ENCODE peak calls at places on chromosomes 6 and 20, in seven cellular contexts. K is coronary artery, D is stomach, U is AG09319, T is H9, B is cardiac fibroblast, P is endodermal cell. J is an unnamed sample.

GRCh38 chr20:59723108-59723500 is 118.8 kb downstream of the PHACTR3 start:
- DNase-seq in K (no peak), D (no peak), U (no peak), T (no peak), B (no peak), P (no peak), J (no peak)

GRCh38 chr20:24668791-24669190 is 199.4 kb downstream of the SYNDIG1 start:
- DNase-seq in K (no peak), D (no peak), U (no peak), T (no peak), B (no peak), P (no peak), J (no peak)

GRCh38 chr6:116327803-116328527 is 42.8 kb upstream of the DSE start:
- DNase-seq in K (no peak), D (no peak), U (no peak), T (no peak), B (peak), P (peak), J (no peak)

GRCh38 chr6:38720295-38720694 is 5.2 kb downstream of the DNAH8 start:
- DNase-seq in K (no peak), D (no peak), U (no peak), T (peak), B (peak), P (peak), J (no peak)

GRCh38 chr6:130434174-130434873 is 68.5 kb downstream of the TMEM200A start:
- DNase-seq in K (no peak), D (no peak), U (no peak), T (no peak), B (peak), P (no peak), J (no peak)

GRCh38 chr6:138593100-138593877 is 94.0 kb upstream of the NHSL1 start:
- DNase-seq in K (no peak), D (peak), U (peak), T (no peak), B (peak), P (peak), J (no peak)

GRCh38 chr6:61809004-61809595 is 476.9 kb downstream of the KHDRBS2 start:
- DNase-seq in K (no peak), D (no peak), U (no peak), T (no peak), B (peak), P (no peak), J (peak)

GRCh38 chr20:31816221-31816620 is 2.9 kb upstream of the MYLK2 start:
- DNase-seq in K (no peak), D (no peak), U (no peak), T (no peak), B (no peak), P (no peak), J (no peak)

DNA sequence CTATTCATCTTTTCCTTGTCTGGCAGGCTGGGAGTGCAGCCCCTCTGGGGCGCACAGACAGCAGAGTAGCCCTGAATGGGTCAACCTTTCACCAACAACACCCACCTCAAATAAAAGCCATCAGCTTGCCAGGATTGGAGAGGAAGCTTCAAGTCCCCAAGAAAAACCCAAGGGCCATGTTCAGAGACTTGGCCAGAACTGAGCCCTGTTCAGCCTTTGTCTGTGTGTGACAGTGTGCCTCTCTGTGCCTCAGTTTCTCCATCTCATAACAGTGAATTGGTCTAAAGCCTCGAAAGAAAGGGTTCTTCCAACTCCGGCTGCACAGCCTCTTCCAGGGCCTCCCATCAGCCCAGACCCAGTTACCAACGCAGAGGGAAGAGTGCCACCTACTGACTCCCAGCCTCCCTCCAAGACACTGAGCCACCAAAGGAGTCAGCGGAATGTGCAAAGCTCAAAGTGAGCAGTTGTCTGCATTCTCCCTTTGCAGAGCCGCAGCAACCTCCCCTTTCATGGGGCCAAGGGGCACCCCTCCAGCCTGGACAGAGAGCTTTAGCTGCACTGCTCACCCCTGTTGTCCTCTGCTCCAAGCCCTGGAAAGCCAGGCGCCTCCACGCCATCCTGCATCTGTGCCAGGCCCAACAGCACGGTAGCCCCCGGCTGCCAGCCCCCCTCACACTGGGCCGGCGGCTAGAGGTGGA is 82.7 kb upstream of the TOP1 start:
- DNase-seq in K (no peak), D (peak), U (peak), T (peak), B (peak), P (peak), J (peak)
- TF ChIP-seq CTCF in K (peak), D (peak), U (peak), T (peak), B (peak), P (peak), J (peak)

DNA sequence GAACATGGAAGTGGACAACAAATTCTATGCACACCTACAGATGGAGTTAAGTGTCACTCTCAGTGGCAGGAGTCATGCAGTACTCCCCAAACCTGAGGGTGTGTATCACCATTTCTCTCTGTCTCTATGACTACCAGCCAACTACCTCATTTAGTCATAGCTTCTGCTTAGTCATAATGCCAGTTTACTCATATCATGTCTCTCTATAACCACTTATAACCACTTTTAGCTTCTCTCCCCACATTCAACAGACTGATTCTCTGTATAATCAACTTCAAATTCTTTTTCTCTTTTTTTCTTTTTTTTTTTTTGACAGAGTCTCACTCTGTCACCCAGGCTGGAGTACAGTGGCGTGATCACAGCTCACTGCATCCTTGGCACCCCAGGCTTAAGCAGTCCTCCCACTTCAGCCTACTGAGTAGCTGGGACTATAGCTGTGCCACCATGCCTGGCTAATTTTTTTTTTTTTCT is 13.8 kb upstream of the GTF3C6 start:
- DNase-seq in K (no peak), D (no peak), U (peak), T (no peak), B (peak), P (no peak), J (no peak)
- TF ChIP-seq CTCF in K (no peak), D (no peak), U (no peak), T (no peak), B (no peak), P (no peak), J (no peak)

GRCh38 chr6:3977875-3978711 is 100.8 kb downstream of the FAM217A start:
- DNase-seq in K (no peak), D (no peak), U (peak), T (peak), B (peak), P (peak), J (peak)
- TF ChIP-seq CTCF in K (peak), D (peak), U (peak), T (peak), B (peak), P (peak), J (peak)

GRCh38 chr20:37519508-37520416 is 1.3 kb upstream of the NNAT start:
- DNase-seq in K (peak), D (peak), U (no peak), T (no peak), B (no peak), P (peak), J (peak)
- TF ChIP-seq CTCF in K (no peak), D (no peak), U (no peak), T (no peak), B (no peak), P (no peak), J (no peak)

DNA sequence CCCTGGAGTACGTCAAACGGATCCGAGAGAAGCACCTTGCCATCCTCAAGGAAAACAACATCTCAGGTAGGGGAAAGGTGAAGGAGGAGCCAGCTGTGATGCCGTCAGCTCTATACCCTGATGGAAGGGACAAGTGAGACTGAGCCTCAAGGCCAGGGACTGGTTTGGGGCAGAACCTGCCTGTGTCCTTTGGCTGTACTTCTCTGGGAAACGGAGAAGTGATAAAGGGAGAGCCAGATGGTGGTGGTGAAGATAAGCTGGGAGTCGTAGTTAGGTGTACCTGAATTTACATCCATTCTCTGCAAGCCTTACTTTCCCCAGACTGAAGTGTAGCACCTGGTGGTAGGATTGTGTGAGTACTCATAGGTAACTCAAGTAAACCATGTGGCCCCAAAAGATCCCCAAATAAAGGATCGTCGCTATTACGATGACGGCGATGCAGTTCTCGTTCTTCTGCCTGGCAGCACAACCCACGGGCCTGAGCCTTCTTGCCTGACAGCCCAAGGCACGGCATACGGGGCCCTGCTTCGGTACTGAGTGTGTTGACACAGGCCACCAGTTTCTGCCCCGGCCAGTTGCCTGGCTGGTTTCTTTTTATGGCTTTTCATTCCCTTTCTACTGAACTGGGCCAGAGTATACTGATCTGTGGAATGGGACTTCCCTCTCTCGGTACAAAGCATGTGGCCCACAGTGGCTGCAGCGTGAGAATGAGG is 10.6 kb downstream of the PCIF1 start:
- DNase-seq in K (no peak), D (no peak), U (no peak), T (no peak), B (no peak), P (no peak), J (no peak)
- TF ChIP-seq CTCF in K (no peak), D (no peak), U (no peak), T (no peak), B (peak), P (peak), J (no peak)

GRCh38 chr20:11140359-11140758 is 466.6 kb upstream of the JAG1 start:
- DNase-seq in K (no peak), D (no peak), U (no peak), T (no peak), B (peak), P (no peak), J (no peak)
- TF ChIP-seq CTCF in K (no peak), D (no peak), U (peak), T (no peak), B (no peak), P (no peak), J (no peak)